ENCODE peak calls at places on chromosomes 5 and 9, in nine cellular contexts. C is posterior cingulate gyrus; S is GM20000; O is RWPE1; Q is astrocyte of the cerebellum; Y is amniotic epithelial cell; X is A172; N is GM12865; Z is effector memory CD8-positive, alpha-beta T cell. B is an unnamed sample.
A peak's percentile ranks its signal among the peaks of the same experiment; 100 is the strongest.

GRCh38 chr9:16726023-16726422 is 144.4 kb downstream of the BNC2 start:
- DNase-seq in Z (no peak), N (no peak), Y (peak; percentile 50), C (no peak), X (peak; percentile 52), O (peak; percentile 13), Q (peak; percentile 43), S (no peak), B (no peak)

GRCh38 chr5:57453728-57454127 is 28.9 kb downstream of the ACTBL2 start:
- DNase-seq in Y (no peak), X (no peak), Z (no peak), C (no peak), N (no peak), S (no peak), O (no peak), Q (no peak), B (no peak)

GRCh38 chr9:4662989-4663792 is 1.1 kb downstream of the PLPP6 start:
- DNase-seq in Y (no peak), Z (peak; percentile 12), Q (no peak), X (no peak), C (no peak), O (no peak), S (peak; percentile 20), N (no peak), B (no peak)

GRCh38 chr5:177306674-177307543 is 3.3 kb downstream of the PRELID1 start:
- DNase-seq in S (no peak), X (no peak), N (peak; percentile 29), Z (no peak), Y (peak; percentile 88), Q (no peak), O (no peak), C (peak; percentile 76), B (no peak)

GRCh38 chr9:120927125-120928014 is 774 bp upstream of the TRAF1 start:
- DNase-seq in Z (no peak), X (no peak), C (no peak), Q (no peak), Y (no peak), N (peak; percentile 65), O (no peak), S (no peak), B (no peak)

GRCh38 chr9:94806307-94806893 is 79.9 kb downstream of the AOPEP start:
- DNase-seq in Z (no peak), X (peak; percentile 31), C (no peak), Y (peak; percentile 82), Q (no peak), N (peak; percentile 48), O (peak; percentile 56), S (no peak), B (no peak)

GRCh38 chr5:148382961-148383360 is 797 bp upstream of the FBXO38 start:
- DNase-seq in Y (no peak), Q (no peak), O (no peak), S (no peak), Z (no peak), C (no peak), N (no peak), X (no peak), B (no peak)

GRCh38 chr5:120789918-120790714 is 326.0 kb downstream of the PRR16 start:
- DNase-seq in N (no peak), Z (no peak), C (no peak), Q (no peak), O (no peak), X (no peak), Y (peak; percentile 29), S (no peak), B (no peak)

GRCh38 chr5:10562202-10563131 is 1.4 kb upstream of the ANKRD33B start:
- DNase-seq in Q (no peak), S (peak; percentile 74), N (peak; percentile 79), Y (no peak), C (no peak), X (no peak), Z (no peak), O (no peak), B (no peak)

GRCh38 chr9:122445155-122445749 is 32.5 kb downstream of the OR1J1 start:
- DNase-seq in O (no peak), Y (peak; percentile 39), Z (no peak), X (no peak), S (no peak), Q (peak; percentile 31), N (no peak), C (no peak), B (no peak)

GRCh38 chr9:130884542-130885421 is 11.8 kb downstream of the QRFP start:
- DNase-seq in Q (no peak), Z (no peak), X (no peak), N (no peak), C (no peak), S (no peak), O (no peak), Y (no peak), B (no peak)

GRCh38 chr5:54083851-54084250 is 226.5 kb downstream of the ARL15 start:
- DNase-seq in C (no peak), N (no peak), Y (no peak), O (no peak), Z (no peak), X (peak; percentile 17), S (no peak), Q (no peak), B (no peak)

GRCh38 chr5:53250151-53250550 is 140.6 kb upstream of the MOCS2 start:
- DNase-seq in S (no peak), Y (no peak), N (no peak), X (no peak), O (no peak), C (no peak), Q (no peak), Z (no peak), B (no peak)